ENCODE peak calls at places on chromosomes 11 and 22, in six cellular contexts. Q is RWPE1, Y is SIG-M5, G is ureter, A is fibroblast of the conjunctiva, Z is astrocyte of the spinal cord. I is an unnamed sample.

GRCh38 chr11:15091620-15092019 is 18.2 kb downstream of the CALCB start:
- DNase-seq in G (no peak), Y (no peak), Z (no peak), Q (no peak), A (no peak), I (no peak)

GRCh38 chr11:93861808-93862207 is 11.4 kb upstream of the VSTM5 start:
- DNase-seq in A (no peak), Q (no peak), Z (no peak), G (peak; percentile 55), Y (no peak), I (no peak)

GRCh38 chr22:39940757-39941305 is 19.4 kb upstream of the TMA7B start:
- DNase-seq in Q (no peak), G (no peak), A (no peak), Y (no peak), Z (no peak), I (no peak)

GRCh38 chr22:36325163-36326031 is 62.4 kb downstream of the MYH9 start:
- DNase-seq in A (peak; percentile 96), Q (peak; percentile 65), G (peak; percentile 81), Z (peak; percentile 95), Y (no peak), I (no peak)

GRCh38 chr11:75894036-75894585 is 79.1 kb downstream of the UVRAG start:
- DNase-seq in Q (no peak), A (no peak), Y (no peak), G (no peak), Z (no peak), I (no peak)

GRCh38 chr11:116379185-116379828 is 393.5 kb downstream of the BUD13 start:
- DNase-seq in Z (peak; percentile 18), G (no peak), Q (peak; percentile 26), A (no peak), Y (no peak), I (peak; percentile 50)

GRCh38 chr22:38203090-38203810 is 1.5 kb downstream of the MAFF start:
- DNase-seq in Z (peak; percentile 34), G (peak; percentile 86), A (no peak), Y (no peak), Q (peak; percentile 36), I (peak; percentile 60)

GRCh38 chr11:127632971-127633680 is 632.6 kb upstream of the KIRREL3 start:
- DNase-seq in Y (no peak), A (no peak), G (no peak), Z (no peak), Q (no peak), I (no peak)

GRCh38 chr11:79062814-79063762 is 377.7 kb downstream of the TENM4 start:
- DNase-seq in G (no peak), Q (no peak), A (no peak), Y (no peak), Z (no peak), I (peak; percentile 52)

GRCh38 chr22:28716686-28717085 is 24.9 kb downstream of the CHEK2 start:
- DNase-seq in G (no peak), Z (peak; percentile 18), Y (no peak), A (no peak), Q (no peak), I (no peak)